ENCODE peak calls at places on chromosomes 16 and 17, in nine cellular contexts. M, K, O, D, J, R, Y, L and F are unnamed samples.
A peak's percentile ranks its signal among the peaks of the same experiment; 100 is the strongest.

GRCh38 chr16:24972608-24973220 is 42.5 kb downstream of the ARHGAP17 start:
- DNase-seq in M (no peak), K (no peak), O (no peak), D (no peak), J (no peak), R (no peak), Y (no peak), L (no peak), F (no peak)

GRCh38 chr16:2768403-2769089 is 8.5 kb downstream of the ELOB start:
- DNase-seq in M (no peak), K (peak; percentile 40), O (peak; percentile 91), D (no peak), J (no peak), R (no peak), Y (no peak), L (no peak), F (no peak)

GRCh38 chr17:2050246-2050866 is 4.5 kb upstream of the HIC1 start:
- DNase-seq in M (peak; percentile 52), K (peak; percentile 78), O (peak; percentile 60), D (no peak), J (no peak), R (peak; percentile 42), Y (peak; percentile 71), L (peak; percentile 61), F (peak; percentile 44)

GRCh38 chr17:81966343-81967243 is 5.6 kb upstream of the NOTUM start:
- DNase-seq in M (peak; percentile 88), K (peak; percentile 69), O (no peak), D (no peak), J (no peak), R (no peak), Y (peak; percentile 69), L (peak; percentile 66), F (no peak)

GRCh38 chr17:42275527-42276358 is 448 bp downstream of the STAT5B start:
- DNase-seq in M (no peak), K (no peak), O (no peak), D (no peak), J (no peak), R (peak; percentile 56), Y (no peak), L (peak; percentile 40), F (no peak)

GRCh38 chr16:12917653-12918052 is 16.3 kb downstream of the SHISA9 start:
- DNase-seq in M (no peak), K (no peak), O (peak; percentile 34), D (no peak), J (no peak), R (no peak), Y (no peak), L (peak; percentile 83), F (no peak)

GRCh38 chr16:11188801-11189740 is 66.9 kb downstream of the SOCS1 start:
- DNase-seq in M (no peak), K (no peak), O (no peak), D (no peak), J (no peak), R (no peak), Y (no peak), L (no peak), F (no peak)

GRCh38 chr16:10885246-10885645 is 8.2 kb downstream of the CIITA start:
- DNase-seq in M (no peak), K (no peak), O (no peak), D (no peak), J (no peak), R (no peak), Y (no peak), L (no peak), F (no peak)

GRCh38 chr16:35574011-35574410 is 2114.6 kb downstream of the TP53TG3F start:
- DNase-seq in M (no peak), K (no peak), O (no peak), D (no peak), J (no peak), R (no peak), Y (no peak), L (no peak), F (no peak)

GRCh38 chr16:53061701-53062159 is 6.9 kb downstream of the CHD9 start:
- DNase-seq in M (no peak), K (peak; percentile 73), O (peak; percentile 13), D (no peak), J (peak; percentile 96), R (no peak), Y (no peak), L (no peak), F (peak; percentile 50)

GRCh38 chr17:64017381-64017980 is 3.0 kb downstream of the ICAM2 start:
- DNase-seq in M (no peak), K (no peak), O (no peak), D (no peak), J (no peak), R (no peak), Y (no peak), L (no peak), F (no peak)
- TF ChIP-seq CTCF in M (peak; percentile 43), K (peak; percentile 5), O (no peak), D (peak; percentile 3), J (peak; percentile 32), R (no peak), Y (peak; percentile 38), L (peak; percentile 36), F (peak; percentile 35)

GRCh38 chr16:81855552-81856153 is 76.6 kb downstream of the PLCG2 start:
- DNase-seq in M (no peak), K (no peak), O (no peak), D (no peak), J (no peak), R (no peak), Y (no peak), L (no peak), F (no peak)
- TF ChIP-seq CTCF in M (no peak), K (no peak), O (no peak), D (no peak), J (no peak), R (no peak), Y (no peak), L (no peak), F (no peak)

DNA sequence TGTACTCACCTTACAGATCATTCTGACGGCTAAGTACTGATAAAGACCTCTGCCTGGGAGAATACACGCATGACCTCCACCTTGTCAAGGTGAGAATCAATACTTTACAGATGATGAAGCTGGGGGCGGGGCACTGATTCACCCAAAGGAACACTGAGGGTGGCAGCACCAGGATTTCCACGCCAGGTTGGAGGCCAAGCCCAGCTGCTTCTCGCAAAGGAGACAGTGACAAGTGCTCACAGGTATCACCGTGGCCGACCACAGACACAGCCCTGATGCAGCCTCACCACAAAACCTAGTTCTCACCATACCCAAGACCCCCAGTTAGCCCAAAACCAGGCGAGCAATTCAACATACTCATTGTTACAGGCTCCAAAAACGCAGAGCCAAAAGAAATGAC is 434.2 kb downstream of the SOX9 start:
- DNase-seq in M (no peak), K (peak; percentile 32), O (no peak), D (no peak), J (no peak), R (no peak), Y (no peak), L (no peak), F (no peak)
- TF ChIP-seq CTCF in M (no peak), K (no peak), O (no peak), D (no peak), J (no peak), R (no peak), Y (no peak), L (no peak), F (no peak)

DNA sequence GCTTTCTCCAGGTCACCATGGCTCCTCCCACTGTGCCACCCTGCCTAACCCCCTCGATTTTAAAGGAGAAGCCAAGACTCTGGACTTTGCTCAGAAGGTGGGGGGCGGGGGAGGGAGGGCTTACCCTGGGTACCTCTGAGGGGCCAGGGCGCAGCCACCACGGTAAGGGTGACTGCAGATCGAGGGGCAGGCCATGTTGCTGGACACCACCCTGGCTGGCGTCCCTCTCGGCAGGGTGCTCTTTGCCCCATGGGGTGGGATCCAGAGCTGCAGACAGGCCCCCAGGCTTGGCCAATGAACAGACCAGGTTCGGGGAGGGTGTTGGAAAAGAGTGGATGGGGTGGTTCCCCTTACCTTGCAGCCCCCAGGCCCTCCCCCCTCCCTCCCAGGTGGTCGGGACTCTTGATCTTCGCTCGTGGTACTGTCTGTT is 392 bp upstream of the GRB7 start:
- DNase-seq in M (no peak), K (no peak), O (no peak), D (no peak), J (no peak), R (no peak), Y (no peak), L (no peak), F (no peak)
- TF ChIP-seq CTCF in M (no peak), K (no peak), O (no peak), D (no peak), J (no peak), R (no peak), Y (no peak), L (no peak), F (no peak)

GRCh38 chr17:50688168-50688719 is 19.5 kb downstream of the ANKRD40 start:
- DNase-seq in M (peak; percentile 2), K (no peak), O (no peak), D (no peak), J (no peak), R (no peak), Y (no peak), L (no peak), F (no peak)

GRCh38 chr17:50685691-50686493 is 21.8 kb downstream of the ANKRD40 start:
- DNase-seq in M (peak; percentile 3), K (no peak), O (no peak), D (no peak), J (no peak), R (no peak), Y (no peak), L (no peak), F (no peak)

GRCh38 chr17:50689251-50689650 is 18.5 kb downstream of the ANKRD40 start:
- DNase-seq in M (peak; percentile 51), K (no peak), O (peak; percentile 80), D (no peak), J (no peak), R (peak; percentile 71), Y (no peak), L (peak; percentile 61), F (peak; percentile 60)

GRCh38 chr17:50686494-50687199 is 21.1 kb downstream of the ANKRD40 start:
- DNase-seq in M (peak; percentile 15), K (no peak), O (peak; percentile 96), D (peak; percentile 57), J (no peak), R (peak; percentile 93), Y (no peak), L (peak; percentile 93), F (peak; percentile 82)

DNA sequence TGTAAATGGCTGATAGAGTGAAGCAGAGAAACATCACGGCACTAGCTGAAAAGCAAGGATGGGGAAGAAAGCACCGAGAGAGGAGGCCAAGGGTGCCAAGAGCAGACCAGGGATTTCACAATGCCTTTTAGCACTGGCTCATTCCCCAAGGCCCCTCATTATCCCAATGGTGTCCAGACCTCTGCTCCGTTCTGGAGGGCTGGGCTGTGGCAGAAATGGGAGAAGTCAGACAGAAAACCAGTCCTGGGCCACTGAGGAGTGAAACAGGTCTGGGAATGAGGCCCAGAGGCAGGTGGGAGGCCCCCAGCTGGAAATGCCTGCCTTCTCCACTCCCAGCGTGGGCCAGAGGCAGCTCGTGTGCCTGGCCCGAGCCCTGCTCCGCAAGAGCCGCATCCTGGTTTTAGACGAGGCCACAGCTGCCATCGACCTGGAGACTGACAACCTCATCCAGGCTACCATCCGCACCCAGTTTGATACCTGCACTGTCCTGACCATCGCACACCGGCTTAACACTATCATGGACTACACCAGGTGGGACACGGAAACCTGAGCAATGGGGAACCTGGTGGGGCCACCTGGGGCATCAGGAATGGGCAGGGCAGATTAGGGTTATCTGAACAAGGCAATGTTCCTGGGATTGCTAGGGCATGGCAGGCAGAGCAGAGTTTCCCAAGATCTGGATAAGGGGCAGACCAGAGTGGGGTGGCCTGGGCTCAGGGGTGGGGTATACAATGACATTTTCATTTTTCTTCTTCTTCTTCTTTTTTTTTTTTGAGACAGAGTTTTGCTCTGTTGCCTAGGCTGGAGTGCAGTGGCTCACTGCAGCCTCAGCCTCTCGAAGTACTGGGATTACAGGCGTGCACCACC is 20.3 kb downstream of the ANKRD40 start:
- DNase-seq in M (peak; percentile 84), K (no peak), O (peak; percentile 62), D (no peak), J (no peak), R (peak; percentile 57), Y (no peak), L (peak; percentile 71), F (no peak)
- TF ChIP-seq CTCF in M (no peak), K (no peak), O (no peak), D (no peak), J (no peak), R (no peak), Y (no peak), L (no peak), F (no peak)